ENCODE peak calls at places on chromosomes 2 and 18, in eight cellular contexts. One of them, this sample, is unnamed.

GRCh38 chr2:231902598-231902997 is 23.6 kb downstream of the NPPC start:
- DNase-seq in RWPE1: no peak
- DNase-seq in CD4-positive, alpha-beta memory T cell: no peak
- DNase-seq in NCI-H526: no peak
- DNase-seq in stimulated activated CD8-positive, alpha-beta memory T cell treated with anti-CD3 and anti-CD28 coated beads, Interleukin-15, amount 100 ng/mL, for 4 hours: no peak
- DNase-seq in RCC 7860: no peak
- DNase-seq in activated CD4-positive, alpha-beta T cell treated with anti-CD3 and anti-CD28 coated beads for 48 hours: no peak
- DNase-seq in NCI-H524 treated with DMSO at 0.1 percent for 48 hours: no peak
- DNase-seq in this sample: no peak

GRCh38 chr2:213317929-213318328 is 33.7 kb downstream of the SPAG16 start:
- DNase-seq in RWPE1: no peak
- DNase-seq in CD4-positive, alpha-beta memory T cell: no peak
- DNase-seq in NCI-H526: no peak
- DNase-seq in stimulated activated CD8-positive, alpha-beta memory T cell treated with anti-CD3 and anti-CD28 coated beads, Interleukin-15, amount 100 ng/mL, for 4 hours: no peak
- DNase-seq in RCC 7860: no peak
- DNase-seq in activated CD4-positive, alpha-beta T cell treated with anti-CD3 and anti-CD28 coated beads for 48 hours: no peak
- DNase-seq in NCI-H524 treated with DMSO at 0.1 percent for 48 hours: no peak
- DNase-seq in this sample: no peak

GRCh38 chr18:62199629-62200028 is 12.6 kb downstream of the RELCH start:
- DNase-seq in RWPE1: no peak
- DNase-seq in CD4-positive, alpha-beta memory T cell: no peak
- DNase-seq in NCI-H526: no peak
- DNase-seq in stimulated activated CD8-positive, alpha-beta memory T cell treated with anti-CD3 and anti-CD28 coated beads, Interleukin-15, amount 100 ng/mL, for 4 hours: no peak
- DNase-seq in RCC 7860: no peak
- DNase-seq in activated CD4-positive, alpha-beta T cell treated with anti-CD3 and anti-CD28 coated beads for 48 hours: no peak
- DNase-seq in NCI-H524 treated with DMSO at 0.1 percent for 48 hours: no peak
- DNase-seq in this sample: no peak

GRCh38 chr2:236552586-236552985 is 17.0 kb upstream of the ACKR3 start:
- DNase-seq in RWPE1: no peak
- DNase-seq in CD4-positive, alpha-beta memory T cell: no peak
- DNase-seq in NCI-H526: no peak
- DNase-seq in stimulated activated CD8-positive, alpha-beta memory T cell treated with anti-CD3 and anti-CD28 coated beads, Interleukin-15, amount 100 ng/mL, for 4 hours: no peak
- DNase-seq in RCC 7860: no peak
- DNase-seq in activated CD4-positive, alpha-beta T cell treated with anti-CD3 and anti-CD28 coated beads for 48 hours: no peak
- DNase-seq in NCI-H524 treated with DMSO at 0.1 percent for 48 hours: no peak
- DNase-seq in this sample: no peak

GRCh38 chr2:9308186-9308955 is 101.8 kb downstream of the ASAP2 start:
- DNase-seq in RWPE1: no peak
- DNase-seq in CD4-positive, alpha-beta memory T cell: no peak
- DNase-seq in NCI-H526: no peak
- DNase-seq in stimulated activated CD8-positive, alpha-beta memory T cell treated with anti-CD3 and anti-CD28 coated beads, Interleukin-15, amount 100 ng/mL, for 4 hours: no peak
- DNase-seq in RCC 7860: peak
- DNase-seq in activated CD4-positive, alpha-beta T cell treated with anti-CD3 and anti-CD28 coated beads for 48 hours: no peak
- DNase-seq in NCI-H524 treated with DMSO at 0.1 percent for 48 hours: no peak
- DNase-seq in this sample: no peak

GRCh38 chr2:164335947-164336346 is 285.3 kb downstream of the GRB14 start:
- DNase-seq in RWPE1: no peak
- DNase-seq in CD4-positive, alpha-beta memory T cell: no peak
- DNase-seq in NCI-H526: peak
- DNase-seq in stimulated activated CD8-positive, alpha-beta memory T cell treated with anti-CD3 and anti-CD28 coated beads, Interleukin-15, amount 100 ng/mL, for 4 hours: no peak
- DNase-seq in RCC 7860: no peak
- DNase-seq in activated CD4-positive, alpha-beta T cell treated with anti-CD3 and anti-CD28 coated beads for 48 hours: no peak
- DNase-seq in NCI-H524 treated with DMSO at 0.1 percent for 48 hours: no peak
- DNase-seq in this sample: no peak

GRCh38 chr2:7403092-7403775 is 486.0 kb downstream of the RNF144A start:
- DNase-seq in RWPE1: no peak
- DNase-seq in CD4-positive, alpha-beta memory T cell: peak
- DNase-seq in NCI-H526: no peak
- DNase-seq in stimulated activated CD8-positive, alpha-beta memory T cell treated with anti-CD3 and anti-CD28 coated beads, Interleukin-15, amount 100 ng/mL, for 4 hours: no peak
- DNase-seq in RCC 7860: no peak
- DNase-seq in activated CD4-positive, alpha-beta T cell treated with anti-CD3 and anti-CD28 coated beads for 48 hours: no peak
- DNase-seq in NCI-H524 treated with DMSO at 0.1 percent for 48 hours: no peak
- DNase-seq in this sample: no peak

GRCh38 chr2:65313126-65313953 is 85.7 kb downstream of the ACTR2 start:
- DNase-seq in RWPE1: no peak
- DNase-seq in CD4-positive, alpha-beta memory T cell: no peak
- DNase-seq in NCI-H526: no peak
- DNase-seq in stimulated activated CD8-positive, alpha-beta memory T cell treated with anti-CD3 and anti-CD28 coated beads, Interleukin-15, amount 100 ng/mL, for 4 hours: no peak
- DNase-seq in RCC 7860: no peak
- DNase-seq in activated CD4-positive, alpha-beta T cell treated with anti-CD3 and anti-CD28 coated beads for 48 hours: no peak
- DNase-seq in NCI-H524 treated with DMSO at 0.1 percent for 48 hours: no peak
- DNase-seq in this sample: no peak

This sample was measured in activated naive CD4-positive, alpha-beta T cell treated with anti-CD3 and anti-CD28 coated beads, Interleukin-2, amount 50 U/mL, for 72 hours.